ENCODE peak calls at places on chromosomes 5 and 9, in five cellular contexts. N is breast epithelium, O is left ventricle myocardium inferior, R is K562, C is upper lobe of right lung. V is an unnamed sample.

GRCh38 chr5:154164182-154164581 is 26.4 kb upstream of the GALNT10 start:
- DNase-seq in N (no peak), O (no peak), R (no peak), C (no peak), V (no peak)

GRCh38 chr5:94551858-94552257 is 66.5 kb downstream of the KIAA0825 start:
- DNase-seq in N (no peak), O (no peak), R (no peak), C (no peak), V (no peak)

GRCh38 chr9:12996971-12997370 is 222.2 kb downstream of the LURAP1L start:
- DNase-seq in N (no peak), O (no peak), R (no peak), C (no peak), V (no peak)

GRCh38 chr5:82405618-82406199 is 127.6 kb upstream of the RPS23 start:
- DNase-seq in N (no peak), O (no peak), R (no peak), C (no peak), V (no peak)

GRCh38 chr9:16328349-16328748 is 542.1 kb downstream of the BNC2 start:
- DNase-seq in N (no peak), O (no peak), R (no peak), C (no peak), V (no peak)

GRCh38 chr5:177576169-177576568 is 15.8 kb upstream of the TMED9 start:
- DNase-seq in N (no peak), O (no peak), R (no peak), C (no peak), V (no peak)

GRCh38 chr5:179833709-179834070 is 13.0 kb downstream of the SQSTM1 start:
- DNase-seq in N (no peak), O (no peak), R (no peak), C (no peak), V (no peak)

GRCh38 chr5:124043456-124043855 is 531.5 kb downstream of the CSNK1G3 start:
- DNase-seq in N (no peak), O (no peak), R (no peak), C (no peak), V (peak; percentile 73)

GRCh38 chr5:65925094-65925600 is 1.2 kb upstream of the ERBIN start:
- DNase-seq in N (peak; percentile 70), O (peak; percentile 77), R (peak; percentile 63), C (peak; percentile 91), V (peak; percentile 70)

GRCh38 chr5:65029178-65029577 is 260.4 kb downstream of the CWC27 start:
- DNase-seq in N (no peak), O (no peak), R (no peak), C (no peak), V (no peak)

GRCh38 chr5:56919942-56920662 is 10.7 kb downstream of the SETD9 start:
- DNase-seq in N (no peak), O (no peak), R (no peak), C (no peak), V (no peak)

GRCh38 chr5:181232593-181232992 is 9.5 kb downstream of the TRIM41 start:
- DNase-seq in N (no peak), O (no peak), R (no peak), C (no peak), V (no peak)
- H3K36me3 ChIP-seq in N (no peaks in the 10 kb centered on the region), O (peaks cover 71% of the 10 kb centered on the region), R (peaks cover 87% of the 10 kb centered on the region), C (peaks cover 71% of the 10 kb centered on the region), V (peaks cover 7% of the 10 kb centered on the region)

GRCh38 chr5:72018158-72018803 is 89.0 kb upstream of the MAP1B start:
- DNase-seq in N (no peak), O (peak; percentile 30), R (peak; percentile 66), C (no peak), V (peak; percentile 55)
- TF ChIP-seq CTCF in N (peak; percentile 60), O (peak; percentile 83), R (peak; percentile 89), C (peak; percentile 91), V (peak; percentile 86)

DNA sequence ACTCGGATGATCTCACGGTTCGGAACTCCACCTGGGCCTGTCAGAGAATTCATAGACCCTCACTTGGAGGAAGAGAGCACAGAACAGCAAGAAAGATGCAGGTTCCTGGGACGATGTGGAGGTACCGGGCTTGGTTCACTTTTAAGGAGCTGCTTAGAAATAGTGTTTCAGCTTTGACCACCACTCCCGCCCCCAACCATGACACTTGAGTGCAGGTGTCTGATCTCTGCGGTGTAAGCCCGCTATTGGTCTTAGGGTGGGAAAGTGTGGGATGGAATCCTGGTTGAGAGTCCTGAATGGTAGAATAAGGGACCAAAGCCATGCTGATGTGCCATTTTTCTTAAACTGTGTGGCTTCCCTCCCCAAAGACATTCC is 97.2 kb upstream of the LMX1B start:
- DNase-seq in N (no peak), O (no peak), R (no peak), C (no peak), V (no peak)
- H3K27me3 ChIP-seq in N (peaks cover 25% of the 10 kb centered on the region), O (peaks cover 100% of the 10 kb centered on the region), R (peaks cover 64% of the 10 kb centered on the region), C (peaks cover 58% of the 10 kb centered on the region), V (peaks cover 2% of the 10 kb centered on the region)

DNA sequence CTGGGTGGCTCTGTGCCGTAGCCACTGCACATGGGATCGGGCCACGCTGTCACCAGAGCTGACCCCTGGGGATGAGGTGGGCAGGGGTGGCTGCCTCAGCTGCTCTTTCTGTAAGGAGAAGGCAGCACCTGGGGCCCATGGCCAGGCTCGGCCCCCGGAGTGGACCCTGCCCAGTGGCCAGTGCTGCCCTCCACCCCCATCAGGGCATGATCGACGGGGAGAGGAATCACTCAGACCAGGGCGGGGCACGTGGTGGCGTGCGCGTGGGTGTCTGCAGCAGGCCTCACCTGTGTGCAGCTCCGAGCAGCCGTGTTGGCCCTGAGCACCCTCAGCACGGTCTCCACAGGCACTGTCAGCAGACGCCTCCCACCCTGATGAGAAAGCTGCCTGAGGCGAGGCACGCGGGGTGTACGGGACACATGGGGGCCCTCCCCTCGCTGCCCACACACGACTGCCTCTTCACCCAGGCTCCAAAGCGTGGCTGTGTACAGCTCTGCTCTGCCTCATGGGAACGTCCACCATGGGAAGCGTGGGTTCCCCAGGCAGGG is 8.6 kb upstream of the CARD9 start:
- DNase-seq in N (no peak), O (no peak), R (no peak), C (no peak), V (no peak)
- H3K36me3 ChIP-seq in N (no peaks in the 10 kb centered on the region), O (peaks cover 66% of the 10 kb centered on the region), R (peaks cover 94% of the 10 kb centered on the region), C (peaks cover 44% of the 10 kb centered on the region), V (peaks cover 1% of the 10 kb centered on the region)

GRCh38 chr9:36798350-36799065 is 225.8 kb downstream of the MELK start:
- DNase-seq in N (no peak), O (no peak), R (peak; percentile 33), C (no peak), V (peak; percentile 49)
- TF ChIP-seq CTCF in N (no peak), O (no peak), R (peak; percentile 55), C (no peak), V (peak; percentile 31)

DNA sequence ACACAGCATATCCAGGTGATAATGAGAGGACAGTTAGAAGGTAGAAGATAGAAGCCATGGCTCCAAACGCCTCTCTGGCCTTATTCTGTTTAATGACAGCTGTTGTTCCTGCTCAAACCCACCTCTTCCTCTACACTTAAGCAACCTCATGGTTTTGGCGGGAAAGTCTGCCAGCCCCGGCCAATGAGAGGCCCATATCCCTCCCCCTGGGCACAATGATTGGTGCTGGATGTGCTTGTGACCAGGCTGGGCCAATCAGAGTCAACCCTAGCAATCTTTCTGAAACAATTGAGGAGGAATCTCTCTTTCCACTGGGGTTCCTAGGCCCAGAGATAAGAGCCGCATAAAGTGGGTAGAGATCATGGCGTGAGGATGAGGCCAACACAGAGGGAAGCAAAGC is 4.8 kb upstream of the GFI1B start:
- DNase-seq in N (no peak), O (no peak), R (peak; percentile 87), C (no peak), V (peak; percentile 38)
- H3K27me3 ChIP-seq in N (peaks cover 12% of the 10 kb centered on the region), O (peaks cover 87% of the 10 kb centered on the region), R (no peaks in the 10 kb centered on the region), C (peaks cover 15% of the 10 kb centered on the region), V (no peaks in the 10 kb centered on the region)

GRCh38 chr9:92716557-92716956 is 46.6 kb upstream of the IPPK start:
- DNase-seq in N (peak; percentile 27), O (peak; percentile 66), R (peak; percentile 76), C (peak; percentile 79), V (peak; percentile 80)

GRCh38 chr9:92720209-92720765 is 44.3 kb downstream of the BICD2 start:
- DNase-seq in N (peak; percentile 15), O (no peak), R (no peak), C (no peak), V (no peak)

GRCh38 chr9:92719028-92719647 is 45.5 kb downstream of the BICD2 start:
- DNase-seq in N (no peak), O (no peak), R (no peak), C (no peak), V (no peak)

GRCh38 chr9:92717201-92718085 is 47.2 kb downstream of the BICD2 start:
- DNase-seq in N (peak; percentile 14), O (no peak), R (no peak), C (no peak), V (no peak)

GRCh38 chr9:92718086-92719001 is 46.3 kb downstream of the BICD2 start:
- DNase-seq in N (peak; percentile 15), O (no peak), R (no peak), C (no peak), V (no peak)
- H3K36me3 ChIP-seq in N (peaks cover 21% of the 10 kb centered on the region), O (peaks cover 83% of the 10 kb centered on the region), R (peaks cover 98% of the 10 kb centered on the region), C (peaks cover 86% of the 10 kb centered on the region), V (no peaks in the 10 kb centered on the region)

V was measured in Caco-2.